ENCODE peak calls at places on chromosomes 3 and 15, in four cellular contexts. One of them, this sample, is unnamed.
A peak's percentile ranks its signal among the peaks of the same experiment; 100 is the strongest.

GRCh38 chr3:38579146-38579545 is 70.3 kb downstream of the SCN5A start:
- DNase-seq in stimulated activated CD4-positive, alpha-beta T cell treated with anti-CD3 and anti-CD28 coated beads, TNF-alpha, amount 100 ng/mL, for 48 hours: no peak
- DNase-seq in A549: no peak
- DNase-seq in AG10803: peak; percentile 16
- DNase-seq in this sample: peak; percentile 31

GRCh38 chr3:59127071-59127470 is 77.2 kb upstream of the CFAP20DC start:
- DNase-seq in stimulated activated CD4-positive, alpha-beta T cell treated with anti-CD3 and anti-CD28 coated beads, TNF-alpha, amount 100 ng/mL, for 48 hours: no peak
- DNase-seq in A549: peak; percentile 18
- DNase-seq in AG10803: peak; percentile 78
- DNase-seq in this sample: peak; percentile 84

GRCh38 chr3:142022381-142022780 is 127.0 kb downstream of the TFDP2 start:
- DNase-seq in stimulated activated CD4-positive, alpha-beta T cell treated with anti-CD3 and anti-CD28 coated beads, TNF-alpha, amount 100 ng/mL, for 48 hours: no peak
- DNase-seq in A549: peak; percentile 8
- DNase-seq in AG10803: peak; percentile 59
- DNase-seq in this sample: peak; percentile 29

GRCh38 chr15:40958146-40958545 is 4.9 kb downstream of the CHAC1 start:
- DNase-seq in stimulated activated CD4-positive, alpha-beta T cell treated with anti-CD3 and anti-CD28 coated beads, TNF-alpha, amount 100 ng/mL, for 48 hours: no peak
- DNase-seq in A549: no peak
- DNase-seq in AG10803: no peak
- DNase-seq in this sample: no peak

GRCh38 chr3:49554639-49555265 is 475 bp downstream of the BSN start:
- DNase-seq in stimulated activated CD4-positive, alpha-beta T cell treated with anti-CD3 and anti-CD28 coated beads, TNF-alpha, amount 100 ng/mL, for 48 hours: no peak
- DNase-seq in A549: no peak
- DNase-seq in AG10803: no peak
- DNase-seq in this sample: no peak

GRCh38 chr3:135142530-135142929 is 347.5 kb downstream of the EPHB1 start:
- DNase-seq in stimulated activated CD4-positive, alpha-beta T cell treated with anti-CD3 and anti-CD28 coated beads, TNF-alpha, amount 100 ng/mL, for 48 hours: no peak
- DNase-seq in A549: no peak
- DNase-seq in AG10803: no peak
- DNase-seq in this sample: no peak

GRCh38 chr3:37989821-37990480 is 635 bp upstream of the VILL start:
- DNase-seq in stimulated activated CD4-positive, alpha-beta T cell treated with anti-CD3 and anti-CD28 coated beads, TNF-alpha, amount 100 ng/mL, for 48 hours: no peak
- DNase-seq in A549: no peak
- DNase-seq in AG10803: no peak
- DNase-seq in this sample: no peak

GRCh38 chr3:187593347-187593850 is 76.8 kb downstream of the SST start:
- DNase-seq in stimulated activated CD4-positive, alpha-beta T cell treated with anti-CD3 and anti-CD28 coated beads, TNF-alpha, amount 100 ng/mL, for 48 hours: no peak
- DNase-seq in A549: no peak
- DNase-seq in AG10803: no peak
- DNase-seq in this sample: no peak

GRCh38 chr3:184320099-184320445 is 5.7 kb downstream of the EIF4G1 start:
- DNase-seq in stimulated activated CD4-positive, alpha-beta T cell treated with anti-CD3 and anti-CD28 coated beads, TNF-alpha, amount 100 ng/mL, for 48 hours: no peak
- DNase-seq in A549: peak; percentile 88
- DNase-seq in AG10803: peak; percentile 97
- DNase-seq in this sample: peak; percentile 99

GRCh38 chr3:51808920-51809319 is 29.9 kb upstream of the IQCF6 start:
- DNase-seq in stimulated activated CD4-positive, alpha-beta T cell treated with anti-CD3 and anti-CD28 coated beads, TNF-alpha, amount 100 ng/mL, for 48 hours: no peak
- DNase-seq in A549: no peak
- DNase-seq in AG10803: no peak
- DNase-seq in this sample: no peak

GRCh38 chr3:30496496-30496966 is 109.9 kb upstream of the TGFBR2 start:
- DNase-seq in stimulated activated CD4-positive, alpha-beta T cell treated with anti-CD3 and anti-CD28 coated beads, TNF-alpha, amount 100 ng/mL, for 48 hours: no peak
- DNase-seq in A549: no peak
- DNase-seq in AG10803: peak; percentile 79
- DNase-seq in this sample: peak; percentile 91

GRCh38 chr3:11331101-11331500 is 58.9 kb downstream of the ATG7 start:
- DNase-seq in stimulated activated CD4-positive, alpha-beta T cell treated with anti-CD3 and anti-CD28 coated beads, TNF-alpha, amount 100 ng/mL, for 48 hours: no peak
- DNase-seq in A549: no peak
- DNase-seq in AG10803: peak; percentile 37
- DNase-seq in this sample: peak; percentile 50

GRCh38 chr3:97990624-97991277 is 18.5 kb upstream of the RIOX2 start:
- DNase-seq in stimulated activated CD4-positive, alpha-beta T cell treated with anti-CD3 and anti-CD28 coated beads, TNF-alpha, amount 100 ng/mL, for 48 hours: no peak
- DNase-seq in A549: no peak
- DNase-seq in AG10803: no peak
- DNase-seq in this sample: no peak

GRCh38 chr3:160837394-160837975 is 81.5 kb downstream of the PPM1L start:
- DNase-seq in stimulated activated CD4-positive, alpha-beta T cell treated with anti-CD3 and anti-CD28 coated beads, TNF-alpha, amount 100 ng/mL, for 48 hours: no peak
- DNase-seq in A549: no peak
- DNase-seq in AG10803: no peak
- DNase-seq in this sample: no peak

GRCh38 chr3:195154793-195155535 is 116.0 kb downstream of the XXYLT1 start:
- DNase-seq in stimulated activated CD4-positive, alpha-beta T cell treated with anti-CD3 and anti-CD28 coated beads, TNF-alpha, amount 100 ng/mL, for 48 hours: no peak
- DNase-seq in A549: no peak
- DNase-seq in AG10803: peak; percentile 91
- DNase-seq in this sample: peak; percentile 85

GRCh38 chr3:107938128-107938527 is 152.7 kb downstream of the CD47 start:
- DNase-seq in stimulated activated CD4-positive, alpha-beta T cell treated with anti-CD3 and anti-CD28 coated beads, TNF-alpha, amount 100 ng/mL, for 48 hours: no peak
- DNase-seq in A549: peak; percentile 29
- DNase-seq in AG10803: peak; percentile 89
- DNase-seq in this sample: peak; percentile 89

GRCh38 chr3:128707935-128708494 is 18.0 kb upstream of the RAB7A start:
- DNase-seq in stimulated activated CD4-positive, alpha-beta T cell treated with anti-CD3 and anti-CD28 coated beads, TNF-alpha, amount 100 ng/mL, for 48 hours: no peak
- DNase-seq in A549: no peak
- DNase-seq in AG10803: no peak
- DNase-seq in this sample: no peak

GRCh38 chr15:85615930-85616329 is 178.8 kb downstream of the KLHL25 start:
- DNase-seq in stimulated activated CD4-positive, alpha-beta T cell treated with anti-CD3 and anti-CD28 coated beads, TNF-alpha, amount 100 ng/mL, for 48 hours: no peak
- DNase-seq in A549: peak; percentile 42
- DNase-seq in AG10803: peak; percentile 62
- DNase-seq in this sample: peak; percentile 61